ENCODE peak calls at places on chromosome 1, in nine cellular contexts. One of them, this sample, is unnamed.

GRCh38 chr1:53359934-53360276 is 32.0 kb upstream of the LRP8 start:
- DNase-seq in AG09319: no peak
- DNase-seq in activated naive CD4-positive, alpha-beta T cell: no peak
- DNase-seq in spleen: peak; percentile 7
- DNase-seq in C1 segment of cervical spinal cord: no peak
- DNase-seq in bronchial epithelial cell: no peak
- DNase-seq in activated T-helper 9 cell treated with anti-CD3 and anti-CD28 coated beads, Interleukin-2, amount 50 U/mL, for 16 hours: no peak
- DNase-seq in left colon: no peak
- DNase-seq in brain microvascular endothelial cell: no peak
- DNase-seq in this sample: no peak

GRCh38 chr1:207034998-207035397 is 2.4 kb upstream of the C1orf116 start:
- DNase-seq in AG09319: no peak
- DNase-seq in activated naive CD4-positive, alpha-beta T cell: no peak
- DNase-seq in spleen: no peak
- DNase-seq in C1 segment of cervical spinal cord: no peak
- DNase-seq in bronchial epithelial cell: peak; percentile 98
- DNase-seq in activated T-helper 9 cell treated with anti-CD3 and anti-CD28 coated beads, Interleukin-2, amount 50 U/mL, for 16 hours: no peak
- DNase-seq in left colon: no peak
- DNase-seq in brain microvascular endothelial cell: peak; percentile 12
- DNase-seq in this sample: peak; percentile 54

GRCh38 chr1:90724926-90725325 is 7.8 kb upstream of the BARHL2 start:
- DNase-seq in AG09319: no peak
- DNase-seq in activated naive CD4-positive, alpha-beta T cell: no peak
- DNase-seq in spleen: no peak
- DNase-seq in C1 segment of cervical spinal cord: no peak
- DNase-seq in bronchial epithelial cell: no peak
- DNase-seq in activated T-helper 9 cell treated with anti-CD3 and anti-CD28 coated beads, Interleukin-2, amount 50 U/mL, for 16 hours: no peak
- DNase-seq in left colon: no peak
- DNase-seq in brain microvascular endothelial cell: no peak
- DNase-seq in this sample: no peak

GRCh38 chr1:109482242-109482641 is 1.5 kb upstream of the ATXN7L2 start:
- DNase-seq in AG09319: no peak
- DNase-seq in activated naive CD4-positive, alpha-beta T cell: no peak
- DNase-seq in spleen: no peak
- DNase-seq in C1 segment of cervical spinal cord: no peak
- DNase-seq in bronchial epithelial cell: no peak
- DNase-seq in activated T-helper 9 cell treated with anti-CD3 and anti-CD28 coated beads, Interleukin-2, amount 50 U/mL, for 16 hours: no peak
- DNase-seq in left colon: no peak
- DNase-seq in brain microvascular endothelial cell: no peak
- DNase-seq in this sample: no peak

GRCh38 chr1:95095833-95096217 is 21.3 kb upstream of the TLCD4 start:
- DNase-seq in AG09319: peak; percentile 19
- DNase-seq in activated naive CD4-positive, alpha-beta T cell: no peak
- DNase-seq in spleen: no peak
- DNase-seq in C1 segment of cervical spinal cord: no peak
- DNase-seq in bronchial epithelial cell: no peak
- DNase-seq in activated T-helper 9 cell treated with anti-CD3 and anti-CD28 coated beads, Interleukin-2, amount 50 U/mL, for 16 hours: no peak
- DNase-seq in left colon: no peak
- DNase-seq in brain microvascular endothelial cell: no peak
- DNase-seq in this sample: no peak

GRCh38 chr1:207873055-207873890 is 37.7 kb downstream of the CD34 start:
- DNase-seq in AG09319: no peak
- DNase-seq in activated naive CD4-positive, alpha-beta T cell: no peak
- DNase-seq in spleen: no peak
- DNase-seq in C1 segment of cervical spinal cord: no peak
- DNase-seq in bronchial epithelial cell: no peak
- DNase-seq in activated T-helper 9 cell treated with anti-CD3 and anti-CD28 coated beads, Interleukin-2, amount 50 U/mL, for 16 hours: peak; percentile 26
- DNase-seq in left colon: no peak
- DNase-seq in brain microvascular endothelial cell: no peak
- DNase-seq in this sample: no peak

GRCh38 chr1:179742717-179743678 is at the start of gene FAM163A:
- DNase-seq in AG09319: no peak
- DNase-seq in activated naive CD4-positive, alpha-beta T cell: no peak
- DNase-seq in spleen: no peak
- DNase-seq in C1 segment of cervical spinal cord: no peak
- DNase-seq in bronchial epithelial cell: no peak
- DNase-seq in activated T-helper 9 cell treated with anti-CD3 and anti-CD28 coated beads, Interleukin-2, amount 50 U/mL, for 16 hours: no peak
- DNase-seq in left colon: peak; percentile 6
- DNase-seq in brain microvascular endothelial cell: no peak
- DNase-seq in this sample: no peak

GRCh38 chr1:92410706-92411105 is 76.0 kb downstream of the GFI1 start:
- DNase-seq in AG09319: no peak
- DNase-seq in activated naive CD4-positive, alpha-beta T cell: no peak
- DNase-seq in spleen: no peak
- DNase-seq in C1 segment of cervical spinal cord: no peak
- DNase-seq in bronchial epithelial cell: no peak
- DNase-seq in activated T-helper 9 cell treated with anti-CD3 and anti-CD28 coated beads, Interleukin-2, amount 50 U/mL, for 16 hours: peak; percentile 13
- DNase-seq in left colon: peak; percentile 18
- DNase-seq in brain microvascular endothelial cell: no peak
- DNase-seq in this sample: no peak

GRCh38 chr1:171188388-171189266 is 3.5 kb downstream of the FMO2 start:
- DNase-seq in AG09319: peak; percentile 34
- DNase-seq in activated naive CD4-positive, alpha-beta T cell: no peak
- DNase-seq in spleen: no peak
- DNase-seq in C1 segment of cervical spinal cord: no peak
- DNase-seq in bronchial epithelial cell: peak; percentile 64
- DNase-seq in activated T-helper 9 cell treated with anti-CD3 and anti-CD28 coated beads, Interleukin-2, amount 50 U/mL, for 16 hours: no peak
- DNase-seq in left colon: peak; percentile 45
- DNase-seq in brain microvascular endothelial cell: peak; percentile 46
- DNase-seq in this sample: no peak

GRCh38 chr1:213535679-213536078 is 452.1 kb upstream of the PROX1 start:
- DNase-seq in AG09319: no peak
- DNase-seq in activated naive CD4-positive, alpha-beta T cell: no peak
- DNase-seq in spleen: no peak
- DNase-seq in C1 segment of cervical spinal cord: no peak
- DNase-seq in bronchial epithelial cell: no peak
- DNase-seq in activated T-helper 9 cell treated with anti-CD3 and anti-CD28 coated beads, Interleukin-2, amount 50 U/mL, for 16 hours: no peak
- DNase-seq in left colon: no peak
- DNase-seq in brain microvascular endothelial cell: no peak
- DNase-seq in this sample: no peak

GRCh38 chr1:182113879-182114626 is 52.5 kb upstream of the ZNF648 start:
- DNase-seq in AG09319: no peak
- DNase-seq in activated naive CD4-positive, alpha-beta T cell: no peak
- DNase-seq in spleen: no peak
- DNase-seq in C1 segment of cervical spinal cord: peak; percentile 48
- DNase-seq in bronchial epithelial cell: no peak
- DNase-seq in activated T-helper 9 cell treated with anti-CD3 and anti-CD28 coated beads, Interleukin-2, amount 50 U/mL, for 16 hours: no peak
- DNase-seq in left colon: no peak
- DNase-seq in brain microvascular endothelial cell: no peak
- DNase-seq in this sample: no peak